ENCODE peak calls at places on chromosomes 6 and 20, in six cellular contexts. L is astrocyte of the spinal cord, U is brain microvascular endothelial cell, T is right lobe of liver, C is cardiac muscle cell, J is fibroblast of lung. Q is an unnamed sample.

GRCh38 chr6:160267102-160267501 is 8.5 kb upstream of the SLC22A2 start:
- DNase-seq in L (no peak), U (no peak), T (no peak), C (no peak), J (no peak), Q (no peak)

GRCh38 chr6:5786321-5787053 is 220.2 kb downstream of the NRN1 start:
- DNase-seq in L (peak; percentile 9), U (no peak), T (no peak), C (no peak), J (peak; percentile 34), Q (no peak)

GRCh38 chr6:54070025-54070424 is 41.2 kb upstream of the MLIP start:
- DNase-seq in L (no peak), U (no peak), T (no peak), C (no peak), J (no peak), Q (no peak)

GRCh38 chr6:80163754-80164187 is 57.3 kb downstream of the BCKDHB start:
- DNase-seq in L (peak; percentile 82), U (peak; percentile 64), T (no peak), C (peak; percentile 9), J (peak; percentile 79), Q (peak; percentile 51)

GRCh38 chr6:37698264-37699137 is 818 bp upstream of the MDGA1 start:
- DNase-seq in L (peak; percentile 65), U (no peak), T (peak; percentile 55), C (peak; percentile 70), J (no peak), Q (no peak)

GRCh38 chr6:158911746-158912158 is 88.2 kb downstream of the RSPH3 start:
- DNase-seq in L (no peak), U (no peak), T (no peak), C (no peak), J (no peak), Q (no peak)

GRCh38 chr6:31775184-31775583 is 1.9 kb downstream of the VWA7 start:
- DNase-seq in L (no peak), U (no peak), T (no peak), C (no peak), J (no peak), Q (no peak)

GRCh38 chr20:59087829-59088433 is 45.3 kb upstream of the PRELID3B start:
- DNase-seq in L (peak; percentile 50), U (peak; percentile 69), T (peak; percentile 78), C (peak; percentile 78), J (peak; percentile 25), Q (no peak)

GRCh38 chr6:167050903-167051302 is 51.7 kb downstream of the CEP43 start:
- DNase-seq in L (no peak), U (no peak), T (no peak), C (no peak), J (no peak), Q (no peak)

GRCh38 chr6:108966855-108967755 is 118.9 kb downstream of the ARMC2 start:
- DNase-seq in L (peak; percentile 28), U (peak; percentile 71), T (no peak), C (peak; percentile 64), J (peak; percentile 65), Q (no peak)

GRCh38 chr20:45088247-45088646 is 12.7 kb downstream of the KCNS1 start:
- DNase-seq in L (peak; percentile 45), U (peak; percentile 11), T (no peak), C (no peak), J (peak; percentile 91), Q (peak; percentile 84)

GRCh38 chr6:125918681-125919566 is 37.6 kb upstream of the HINT3 start:
- DNase-seq in L (peak; percentile 82), U (peak; percentile 85), T (peak; percentile 63), C (no peak), J (peak; percentile 81), Q (no peak)

GRCh38 chr6:112501705-112502104 is 154.6 kb downstream of the RFPL4B start:
- DNase-seq in L (peak; percentile 61), U (peak; percentile 71), T (no peak), C (no peak), J (peak; percentile 69), Q (no peak)

GRCh38 chr6:112503210-112503609 is 156.1 kb downstream of the RFPL4B start:
- DNase-seq in L (peak; percentile 29), U (no peak), T (no peak), C (no peak), J (peak; percentile 53), Q (no peak)

DNA sequence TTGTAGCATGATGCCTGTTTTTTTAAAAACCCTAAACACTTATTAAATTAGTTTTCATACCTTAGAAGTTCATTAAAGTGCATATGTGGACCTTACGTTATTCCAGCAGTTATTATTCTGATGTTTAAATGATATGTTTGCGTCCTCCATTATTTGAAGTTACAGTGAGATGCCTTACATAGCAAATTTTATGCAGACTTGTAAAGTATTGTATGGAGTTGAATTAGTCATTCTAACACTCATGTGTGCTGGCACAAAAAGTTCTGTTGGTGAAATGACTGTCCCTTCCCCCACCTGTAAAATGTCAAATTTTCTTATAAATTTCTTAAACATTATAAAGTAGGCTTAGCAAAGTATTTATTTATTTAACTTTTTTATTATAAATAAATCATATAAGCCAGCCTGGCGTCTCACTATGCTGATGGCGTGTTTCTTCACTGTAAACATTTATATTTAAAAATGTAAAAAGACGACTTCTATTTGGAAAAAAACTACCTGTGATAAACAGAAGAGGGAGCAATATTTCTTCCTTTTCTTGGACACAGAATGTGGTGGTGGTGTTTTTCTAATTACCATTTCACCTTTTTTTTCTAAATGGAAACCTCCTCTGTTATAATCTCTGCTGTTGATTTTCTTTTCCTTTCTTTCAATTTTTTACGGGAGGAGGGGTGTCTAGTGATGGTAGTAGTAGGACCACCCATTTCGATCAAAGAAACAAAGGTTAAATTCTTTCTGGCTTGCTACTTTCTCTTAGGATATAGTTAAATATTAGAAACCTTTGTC is 155.4 kb downstream of the RFPL4B start:
- DNase-seq in L (peak; percentile 57), U (no peak), T (no peak), C (no peak), J (peak; percentile 47), Q (no peak)
- TF ChIP-seq CTCF in L (peak; percentile 41), U (peak; percentile 41), T (no peak), C (peak; percentile 39), J (peak; percentile 36), Q (peak; percentile 21)

GRCh38 chr6:44494011-44494501 is 106.5 kb downstream of the CDC5L start:
- DNase-seq in L (peak; percentile 87), U (peak; percentile 46), T (no peak), C (no peak), J (peak; percentile 92), Q (no peak)
- TF ChIP-seq CTCF in L (peak; percentile 37), U (peak; percentile 53), T (peak; percentile 36), C (peak; percentile 32), J (peak; percentile 29), Q (peak; percentile 8)

DNA sequence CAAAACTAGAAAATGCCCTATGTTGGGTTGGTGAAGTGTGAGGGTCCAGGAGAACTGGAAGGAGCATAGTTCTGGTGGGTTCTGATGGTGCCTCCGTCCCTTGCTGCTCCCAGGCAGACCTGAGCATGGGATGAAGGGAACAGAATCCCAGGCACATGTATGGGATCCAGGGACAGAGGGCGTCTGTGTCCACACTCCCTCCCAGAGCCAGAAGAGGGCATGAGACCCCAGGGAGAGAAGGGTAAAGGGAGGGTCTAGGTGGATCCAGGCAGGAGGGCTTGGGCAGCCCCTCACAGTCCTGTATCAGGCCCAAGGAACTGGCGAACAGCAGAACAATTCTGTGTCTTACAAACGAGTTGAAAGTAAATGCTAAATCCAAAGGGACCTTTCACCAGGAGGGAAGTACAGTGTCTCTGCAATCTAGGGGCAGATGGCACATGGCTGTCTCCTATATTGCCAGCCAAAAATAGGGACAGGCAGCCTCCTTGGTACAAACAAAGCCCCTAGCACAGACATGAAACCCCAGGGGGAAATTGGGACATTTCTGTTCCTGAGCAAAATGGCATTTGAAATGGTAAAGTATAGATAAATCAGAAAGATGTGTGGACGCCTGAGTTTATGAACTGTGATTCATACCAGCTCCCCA is 2.5 kb upstream of the BPIFA1 start:
- DNase-seq in L (no peak), U (no peak), T (no peak), C (peak; percentile 24), J (no peak), Q (no peak)
- TF ChIP-seq CTCF in L (no peak), U (peak; percentile 3), T (no peak), C (no peak), J (no peak), Q (no peak)

GRCh38 chr6:41941280-41942044 is at the start of gene CCND3:
- DNase-seq in L (peak; percentile 93), U (peak; percentile 84), T (peak; percentile 94), C (peak; percentile 97), J (peak; percentile 93), Q (no peak)
- TF ChIP-seq CTCF in L (no peak), U (peak; percentile 1), T (no peak), C (no peak), J (no peak), Q (no peak)

DNA sequence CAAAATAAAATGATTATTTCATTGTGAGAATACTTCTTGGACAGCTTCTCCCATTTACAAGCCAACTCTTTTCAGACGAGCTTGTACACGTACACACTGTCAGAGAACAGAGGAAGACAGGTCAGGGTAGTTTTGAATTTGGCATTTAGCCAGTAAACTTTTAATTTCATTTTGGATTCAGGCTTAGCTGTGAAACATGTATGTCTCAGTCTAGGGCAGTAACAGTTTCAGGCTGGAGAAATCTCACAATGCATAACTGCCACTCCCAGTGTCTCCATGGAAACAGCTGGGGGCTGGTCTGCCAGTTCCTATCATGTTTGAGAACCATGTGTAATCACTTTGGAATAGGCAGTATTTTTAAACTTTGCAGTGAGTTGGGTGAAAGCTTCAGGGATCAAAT is 22.0 kb upstream of the QKI start:
- DNase-seq in L (peak; percentile 41), U (peak; percentile 63), T (peak; percentile 68), C (peak; percentile 71), J (peak; percentile 67), Q (no peak)
- TF ChIP-seq CTCF in L (no peak), U (no peak), T (no peak), C (no peak), J (no peak), Q (no peak)

DNA sequence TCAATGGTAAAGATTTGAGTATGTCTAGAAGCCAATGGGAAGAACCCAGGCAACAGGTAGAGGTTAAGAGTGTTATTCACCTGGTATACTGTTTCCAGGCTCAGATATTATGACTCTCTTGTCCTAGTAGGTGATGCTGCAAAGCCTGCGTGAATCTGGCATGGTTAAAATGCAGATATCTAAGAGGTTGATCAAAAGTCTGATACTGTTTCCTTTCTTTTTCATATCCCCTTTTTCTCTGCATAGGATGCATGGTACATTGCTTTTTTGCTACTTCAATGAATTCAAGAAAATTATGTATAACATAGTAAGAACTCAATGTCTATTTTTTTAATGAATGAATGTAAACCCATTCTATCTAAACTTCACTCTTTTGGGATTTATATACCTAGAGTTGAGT is 284.3 kb upstream of the KHDRBS2 start:
- DNase-seq in L (no peak), U (no peak), T (no peak), C (no peak), J (no peak), Q (no peak)
- TF ChIP-seq CTCF in L (no peak), U (no peak), T (no peak), C (no peak), J (no peak), Q (no peak)

GRCh38 chr20:17617868-17618672 is 48.2 kb downstream of the DSTN start:
- DNase-seq in L (no peak), U (no peak), T (peak; percentile 46), C (no peak), J (no peak), Q (no peak)
- TF ChIP-seq CTCF in L (no peak), U (no peak), T (no peak), C (no peak), J (no peak), Q (no peak)

GRCh38 chr6:46764961-46765360 is 18.2 kb downstream of the ANKRD66 start:
- DNase-seq in L (no peak), U (no peak), T (no peak), C (no peak), J (no peak), Q (no peak)
- TF ChIP-seq CTCF in L (no peak), U (no peak), T (no peak), C (no peak), J (no peak), Q (no peak)